ENCODE peak calls at places on chromosomes 7 and 10, in ten cellular contexts. S, H, F, C, K, B, W, D, X and Z are unnamed samples.

GRCh38 chr10:323651-324293 is 188.5 kb downstream of the ZMYND11 start:
- DNase-seq in S (no peak), H (no peak), F (peak), C (no peak), K (no peak), B (no peak), W (peak), D (peak), X (no peak), Z (no peak)

GRCh38 chr7:36023025-36023424 is 130.0 kb upstream of the EEPD1 start:
- DNase-seq in S (no peak), H (no peak), F (no peak), C (no peak), K (no peak), B (no peak), W (no peak), D (no peak), X (no peak), Z (no peak)

GRCh38 chr10:86440874-86441838 is 74.6 kb upstream of the GRID1 start:
- DNase-seq in S (no peak), H (no peak), F (no peak), C (no peak), K (no peak), B (no peak), W (no peak), D (no peak), X (no peak), Z (no peak)

GRCh38 chr10:49081532-49082275 is 33.6 kb downstream of the VSTM4 start:
- DNase-seq in S (no peak), H (peak), F (no peak), C (no peak), K (no peak), B (no peak), W (no peak), D (no peak), X (no peak), Z (peak)

GRCh38 chr7:109752068-109752467 is 1182.4 kb downstream of the DNAJB9 start:
- DNase-seq in S (no peak), H (no peak), F (no peak), C (no peak), K (no peak), B (no peak), W (no peak), D (no peak), X (no peak), Z (no peak)

GRCh38 chr7:27300401-27300800 is 57.8 kb downstream of the EVX1 start:
- DNase-seq in S (no peak), H (no peak), F (no peak), C (no peak), K (no peak), B (no peak), W (no peak), D (no peak), X (no peak), Z (no peak)

GRCh38 chr10:72319416-72320254 is 35.1 kb downstream of the DNAJB12 start:
- DNase-seq in S (peak), H (peak), F (peak), C (peak), K (peak), B (peak), W (peak), D (peak), X (peak), Z (no peak)

GRCh38 chr10:112532053-112532658 is 85.1 kb downstream of the VTI1A start:
- DNase-seq in S (no peak), H (no peak), F (no peak), C (no peak), K (no peak), B (no peak), W (no peak), D (no peak), X (no peak), Z (no peak)

GRCh38 chr7:41118490-41118889 is 584.4 kb downstream of the INHBA start:
- DNase-seq in S (no peak), H (no peak), F (no peak), C (no peak), K (no peak), B (no peak), W (no peak), D (no peak), X (no peak), Z (no peak)

GRCh38 chr7:49630513-49630912 is 142.9 kb upstream of the VWC2 start:
- DNase-seq in S (no peak), H (no peak), F (no peak), C (no peak), K (no peak), B (no peak), W (no peak), D (no peak), X (no peak), Z (no peak)

GRCh38 chr7:66301249-66301648 is 96.1 kb downstream of the TPST1 start:
- DNase-seq in S (no peak), H (no peak), F (no peak), C (no peak), K (no peak), B (no peak), W (no peak), D (no peak), X (no peak), Z (no peak)